ENCODE peak calls at places on chromosomes 13 and 19, in ten cellular contexts. I, J, E, N, T, W, R, V, Z and L are unnamed samples.

GRCh38 chr13:76832258-76832988 is 53.8 kb downstream of the KCTD12 start:
- DNase-seq in J (no peak), W (no peak), R (no peak), T (no peak), N (no peak), E (no peak), V (no peak), I (no peak), Z (no peak), L (no peak)

GRCh38 chr13:54194233-54195024 is 1165.8 kb downstream of the OLFM4 start:
- DNase-seq in T (no peak), I (no peak), W (no peak), Z (no peak), E (no peak), R (no peak), V (no peak), J (no peak), N (no peak), L (no peak)

GRCh38 chr19:16590876-16591802 is 18.9 kb upstream of the SLC35E1 start:
- DNase-seq in E (no peak), W (no peak), V (no peak), Z (no peak), J (no peak), R (no peak), T (no peak), N (no peak), I (no peak), L (no peak)

GRCh38 chr19:15268928-15269253 is 36.6 kb upstream of the EPHX3 start:
- DNase-seq in R (no peak), J (no peak), I (no peak), N (no peak), V (no peak), E (no peak), Z (no peak), T (no peak), W (no peak), L (no peak)

GRCh38 chr13:40485611-40486517 is 180.6 kb downstream of the FOXO1 start:
- DNase-seq in E (no peak), W (no peak), T (peak), I (peak), Z (no peak), R (peak), J (no peak), N (no peak), V (peak), L (no peak)

GRCh38 chr13:23985846-23986245 is 88.5 kb upstream of the C1QTNF9B start:
- DNase-seq in V (no peak), J (no peak), Z (no peak), E (no peak), N (no peak), R (no peak), I (no peak), W (no peak), T (no peak), L (no peak)

GRCh38 chr13:111420113-111420876 is 99.9 kb downstream of the TEX29 start:
- DNase-seq in V (no peak), T (no peak), E (no peak), Z (no peak), N (no peak), I (no peak), J (no peak), W (no peak), R (no peak), L (no peak)

GRCh38 chr13:67754016-67754415 is 523.9 kb upstream of the PCDH9 start:
- DNase-seq in R (no peak), W (no peak), V (no peak), Z (no peak), T (no peak), N (no peak), I (peak), J (no peak), E (no peak), L (no peak)

GRCh38 chr19:56137405-56137804 is 3.7 kb upstream of the ZNF444 start:
- DNase-seq in Z (no peak), R (no peak), T (no peak), W (no peak), V (no peak), N (no peak), E (no peak), I (no peak), J (no peak), L (no peak)

GRCh38 chr19:54178581-54179261 is 5.8 kb upstream of the TMC4 start:
- DNase-seq in E (no peak), T (peak), V (no peak), Z (no peak), I (peak), J (peak), R (no peak), N (peak), W (no peak), L (no peak)

GRCh38 chr13:77751513-77752456 is 54.3 kb downstream of the SLAIN1 start:
- DNase-seq in E (no peak), V (peak), J (peak), R (peak), Z (no peak), T (peak), W (peak), I (peak), N (peak), L (peak)

GRCh38 chr19:47036233-47036651 is 12.2 kb downstream of the TMEM160 start:
- DNase-seq in E (no peak), V (no peak), W (peak), Z (no peak), N (no peak), J (no peak), I (peak), T (no peak), R (no peak), L (no peak)

GRCh38 chr19:3586124-3586626 is 897 bp downstream of the GIPC3 start:
- DNase-seq in I (peak), E (no peak), Z (no peak), R (peak), J (peak), N (peak), T (no peak), V (peak), W (peak), L (no peak)

GRCh38 chr13:97238432-97238831 is 16.3 kb downstream of the MBNL2 start:
- DNase-seq in V (no peak), I (no peak), E (no peak), J (no peak), W (no peak), T (no peak), N (no peak), Z (no peak), R (no peak), L (no peak)

GRCh38 chr19:38686530-38686888 is 39.1 kb downstream of the ACTN4 start:
- DNase-seq in R (no peak), Z (no peak), I (no peak), E (no peak), N (no peak), V (peak), J (no peak), T (no peak), W (no peak), L (no peak)

GRCh38 chr19:3942790-3943409 is 10.0 kb downstream of the NMRK2 start:
- DNase-seq in J (no peak), T (no peak), I (no peak), N (no peak), R (no peak), Z (no peak), W (peak), V (no peak), E (no peak), L (no peak)

GRCh38 chr19:50384685-50385535 is 763 bp downstream of the POLD1 start:
- DNase-seq in V (peak), N (peak), R (no peak), T (no peak), I (peak), J (no peak), E (no peak), Z (no peak), W (peak), L (no peak)

GRCh38 chr13:57123660-57124059 is 17.1 kb upstream of the PRR20A start:
- DNase-seq in T (no peak), W (no peak), E (no peak), I (no peak), J (no peak), V (no peak), R (no peak), N (no peak), Z (no peak), L (no peak)

GRCh38 chr13:43815204-43815603 is 28.4 kb upstream of the ENOX1 start:
- DNase-seq in E (no peak), J (no peak), Z (no peak), V (no peak), I (no peak), T (no peak), N (no peak), R (no peak), W (no peak), L (peak)

GRCh38 chr13:59483441-59484116 is 680.1 kb downstream of the DIAPH3 start:
- DNase-seq in W (no peak), Z (no peak), E (no peak), T (no peak), R (no peak), I (no peak), N (peak), J (no peak), V (no peak), L (peak)

GRCh38 chr13:87122551-87122950 is 548.6 kb upstream of the SLITRK5 start:
- DNase-seq in E (no peak), J (no peak), V (no peak), I (no peak), W (peak), N (no peak), R (no peak), Z (no peak), T (no peak), L (no peak)

GRCh38 chr13:93375491-93375890 is 148.9 kb downstream of the GPC6 start:
- DNase-seq in J (no peak), T (no peak), R (no peak), I (no peak), Z (no peak), N (no peak), V (no peak), E (no peak), W (no peak), L (no peak)

GRCh38 chr13:22499919-22500318 is 680.9 kb upstream of the SGCG start:
- DNase-seq in R (no peak), T (no peak), E (no peak), W (no peak), V (no peak), N (no peak), I (no peak), Z (no peak), J (no peak), L (no peak)

GRCh38 chr19:49347191-49347590 is 12.0 kb downstream of the CD37 start:
- DNase-seq in I (no peak), J (no peak), W (no peak), E (no peak), R (no peak), N (no peak), Z (no peak), T (no peak), V (no peak), L (no peak)

GRCh38 chr13:101515504-101515903 is 63.0 kb downstream of the ITGBL1 start:
- DNase-seq in E (no peak), N (no peak), R (no peak), Z (no peak), V (no peak), I (no peak), W (no peak), T (peak), J (no peak), L (no peak)

GRCh38 chr19:39152066-39152465 is 26.5 kb downstream of the PAK4 start:
- DNase-seq in N (no peak), W (no peak), J (no peak), I (no peak), Z (no peak), R (no peak), V (no peak), E (no peak), T (no peak), L (no peak)

GRCh38 chr19:15464394-15465385 is at the start of gene RASAL3:
- DNase-seq in N (peak), I (no peak), T (peak), W (peak), Z (no peak), V (peak), R (peak), E (peak), J (no peak), L (no peak)

GRCh38 chr19:7848779-7849457 is 18.9 kb downstream of the EVI5L start:
- DNase-seq in I (no peak), R (no peak), W (no peak), V (no peak), Z (no peak), N (no peak), T (no peak), J (no peak), E (no peak), L (no peak)

GRCh38 chr13:50284540-50284939 is 269.3 kb downstream of the KCNRG start:
- DNase-seq in W (peak), I (no peak), E (no peak), N (no peak), J (no peak), Z (no peak), V (peak), T (peak), R (no peak), L (no peak)

GRCh38 chr19:5693195-5694166 is 3.4 kb downstream of the RPL36 start:
- DNase-seq in T (no peak), I (no peak), E (peak), W (peak), Z (no peak), N (no peak), R (no peak), J (no peak), V (no peak), L (no peak)

GRCh38 chr13:26254583-26255102 is 714 bp downstream of the CDK8 start:
- DNase-seq in E (peak), T (peak), W (peak), J (peak), Z (peak), V (peak), I (peak), R (peak), N (peak), L (peak)

GRCh38 chr19:15517778-15518177 is 9.5 kb downstream of the CYP4F22 start:
- DNase-seq in I (no peak), N (no peak), E (no peak), V (no peak), Z (no peak), J (no peak), R (no peak), W (no peak), T (no peak), L (no peak)

GRCh38 chr19:49261602-49262001 is 63.4 kb downstream of the SLC6A16 start:
- DNase-seq in T (no peak), Z (no peak), V (no peak), J (no peak), E (no peak), N (no peak), I (no peak), R (no peak), W (no peak), L (no peak)

GRCh38 chr13:30745917-30746686 is 10.8 kb downstream of the ALOX5AP start:
- DNase-seq in I (no peak), Z (no peak), E (no peak), T (no peak), R (no peak), J (peak), N (no peak), V (no peak), W (peak), L (peak)

GRCh38 chr13:44331912-44332840 is 41.4 kb upstream of the SERP2 start:
- DNase-seq in R (no peak), Z (no peak), J (no peak), E (peak), T (no peak), I (peak), V (no peak), N (no peak), W (peak), L (peak)

GRCh38 chr13:71879129-71879535 is 12.1 kb upstream of the DACH1 start:
- DNase-seq in J (peak), E (no peak), T (peak), V (peak), N (peak), I (peak), Z (no peak), W (peak), R (no peak), L (peak)